ENCODE peak calls at places on chromosomes 16 and 17, in five cellular contexts. One of them, this sample, is unnamed.

GRCh38 chr16:86065711-86066110 is 166.7 kb downstream of the IRF8 start:
- DNase-seq in GM23248: no peak
- DNase-seq in K562: no peak
- DNase-seq in GM12878: no peak
- DNase-seq in PC-3: no peak
- DNase-seq in this sample: no peak

GRCh38 chr16:49970818-49971431 is 54.1 kb upstream of the CNEP1R1 start:
- DNase-seq in K562: no peak
- DNase-seq in GM12878: no peak
- DNase-seq in GM23248: no peak
- DNase-seq in PC-3: no peak
- DNase-seq in this sample: no peak

GRCh38 chr17:50153650-50154575 is 3.4 kb upstream of the PPP1R9B start:
- DNase-seq in GM12878: no peak
- DNase-seq in PC-3: peak; percentile 55
- DNase-seq in K562: peak; percentile 83
- DNase-seq in GM23248: peak; percentile 68
- DNase-seq in this sample: no peak

GRCh38 chr17:6506679-6507231 is 49.6 kb downstream of the PITPNM3 start:
- DNase-seq in GM12878: no peak
- DNase-seq in PC-3: peak; percentile 89
- DNase-seq in GM23248: peak; percentile 83
- DNase-seq in K562: no peak
- DNase-seq in this sample: peak; percentile 69

GRCh38 chr16:82660078-82660645 is 33.4 kb downstream of the CDH13 start:
- DNase-seq in GM12878: no peak
- DNase-seq in PC-3: no peak
- DNase-seq in GM23248: peak; percentile 33
- DNase-seq in K562: no peak
- DNase-seq in this sample: no peak

GRCh38 chr17:20085283-20085875 is 76.2 kb downstream of the SPECC1 start:
- DNase-seq in GM12878: no peak
- DNase-seq in PC-3: no peak
- DNase-seq in GM23248: no peak
- DNase-seq in K562: no peak
- DNase-seq in this sample: no peak

GRCh38 chr16:74626741-74627416 is 20.0 kb upstream of the GLG1 start:
- DNase-seq in GM23248: peak; percentile 64
- DNase-seq in PC-3: no peak
- DNase-seq in GM12878: no peak
- DNase-seq in K562: no peak
- DNase-seq in this sample: no peak

GRCh38 chr17:17132746-17133145 is 73.4 kb downstream of the PLD6 start:
- DNase-seq in GM23248: no peak
- DNase-seq in GM12878: no peak
- DNase-seq in K562: no peak
- DNase-seq in PC-3: no peak
- DNase-seq in this sample: no peak

GRCh38 chr17:61728297-61728836 is 135.0 kb downstream of the BRIP1 start:
- DNase-seq in PC-3: no peak
- DNase-seq in GM12878: no peak
- DNase-seq in K562: no peak
- DNase-seq in GM23248: no peak
- DNase-seq in this sample: no peak

GRCh38 chr16:8696880-8697279 is 22.5 kb downstream of the ABAT start:
- DNase-seq in PC-3: no peak
- DNase-seq in GM23248: no peak
- DNase-seq in GM12878: no peak
- DNase-seq in K562: no peak
- DNase-seq in this sample: no peak

GRCh38 chr17:36825956-36826350 is 111.3 kb upstream of the LHX1 start:
- DNase-seq in GM12878: no peak
- DNase-seq in K562: no peak
- DNase-seq in GM23248: no peak
- DNase-seq in PC-3: no peak
- DNase-seq in this sample: no peak

GRCh38 chr17:72853438-72854415 is 238.8 kb downstream of the SLC39A11 start:
- DNase-seq in GM12878: no peak
- DNase-seq in GM23248: no peak
- DNase-seq in PC-3: no peak
- DNase-seq in K562: no peak
- DNase-seq in this sample: no peak

GRCh38 chr17:263773-264172 is 82.3 kb upstream of the DOC2B start:
- DNase-seq in GM23248: no peak
- DNase-seq in K562: no peak
- DNase-seq in GM12878: no peak
- DNase-seq in PC-3: no peak
- DNase-seq in this sample: no peak

GRCh38 chr17:81731271-81731670 is 19.2 kb downstream of the SLC25A10 start:
- DNase-seq in GM23248: peak; percentile 67
- DNase-seq in K562: no peak
- DNase-seq in GM12878: no peak
- DNase-seq in PC-3: no peak
- DNase-seq in this sample: no peak

GRCh38 chr17:19928299-19928698 is 49.3 kb downstream of the AKAP10 start:
- DNase-seq in GM23248: peak; percentile 15
- DNase-seq in K562: no peak
- DNase-seq in GM12878: no peak
- DNase-seq in PC-3: no peak
- DNase-seq in this sample: no peak

GRCh38 chr17:5821057-5821456 is 236.7 kb upstream of the NLRP1 start:
- DNase-seq in PC-3: peak; percentile 77
- DNase-seq in GM23248: no peak
- DNase-seq in K562: no peak
- DNase-seq in GM12878: no peak
- DNase-seq in this sample: no peak

GRCh38 chr17:48575066-48575582 is 3.0 kb downstream of the HOXB4 start:
- DNase-seq in GM12878: no peak
- DNase-seq in K562: no peak
- DNase-seq in PC-3: peak; percentile 51
- DNase-seq in GM23248: no peak
- DNase-seq in this sample: no peak

GRCh38 chr16:1667916-1668315 is 10.2 kb upstream of the JPT2 start:
- DNase-seq in PC-3: no peak
- DNase-seq in GM12878: no peak
- DNase-seq in K562: no peak
- DNase-seq in GM23248: no peak
- DNase-seq in this sample: no peak

GRCh38 chr17:6020376-6021010 is 49.7 kb upstream of the WSCD1 start:
- DNase-seq in K562: no peak
- DNase-seq in GM12878: no peak
- DNase-seq in GM23248: no peak
- DNase-seq in PC-3: no peak
- DNase-seq in this sample: no peak

GRCh38 chr16:2465653-2466415 is 5.3 kb upstream of the NTN3 start:
- DNase-seq in GM12878: no peak
- DNase-seq in PC-3: peak; percentile 4
- DNase-seq in GM23248: peak; percentile 34
- DNase-seq in K562: no peak
- DNase-seq in this sample: no peak

GRCh38 chr17:21061971-21062526 is 19.2 kb upstream of the USP22 start:
- DNase-seq in GM23248: no peak
- DNase-seq in GM12878: peak; percentile 55
- DNase-seq in K562: no peak
- DNase-seq in PC-3: no peak
- DNase-seq in this sample: no peak

GRCh38 chr16:56617212-56618085 is 8.1 kb upstream of the MT1E start:
- DNase-seq in PC-3: no peak
- DNase-seq in K562: no peak
- DNase-seq in GM23248: peak; percentile 88
- DNase-seq in GM12878: no peak
- DNase-seq in this sample: no peak

GRCh38 chr16:15618392-15618791 is 24.6 kb downstream of the MARF1 start:
- DNase-seq in GM12878: no peak
- DNase-seq in GM23248: peak; percentile 83
- DNase-seq in K562: no peak
- DNase-seq in PC-3: no peak
- DNase-seq in this sample: no peak

GRCh38 chr17:76502326-76503211 is 1.3 kb upstream of the RHBDF2 start:
- DNase-seq in GM12878: no peak
- DNase-seq in PC-3: no peak
- DNase-seq in GM23248: no peak
- DNase-seq in K562: no peak
- DNase-seq in this sample: no peak

GRCh38 chr16:49462989-49463371 is 89.4 kb downstream of the C16orf78 start:
- DNase-seq in PC-3: no peak
- DNase-seq in K562: no peak
- DNase-seq in GM12878: no peak
- DNase-seq in GM23248: no peak
- DNase-seq in this sample: no peak

DNA sequence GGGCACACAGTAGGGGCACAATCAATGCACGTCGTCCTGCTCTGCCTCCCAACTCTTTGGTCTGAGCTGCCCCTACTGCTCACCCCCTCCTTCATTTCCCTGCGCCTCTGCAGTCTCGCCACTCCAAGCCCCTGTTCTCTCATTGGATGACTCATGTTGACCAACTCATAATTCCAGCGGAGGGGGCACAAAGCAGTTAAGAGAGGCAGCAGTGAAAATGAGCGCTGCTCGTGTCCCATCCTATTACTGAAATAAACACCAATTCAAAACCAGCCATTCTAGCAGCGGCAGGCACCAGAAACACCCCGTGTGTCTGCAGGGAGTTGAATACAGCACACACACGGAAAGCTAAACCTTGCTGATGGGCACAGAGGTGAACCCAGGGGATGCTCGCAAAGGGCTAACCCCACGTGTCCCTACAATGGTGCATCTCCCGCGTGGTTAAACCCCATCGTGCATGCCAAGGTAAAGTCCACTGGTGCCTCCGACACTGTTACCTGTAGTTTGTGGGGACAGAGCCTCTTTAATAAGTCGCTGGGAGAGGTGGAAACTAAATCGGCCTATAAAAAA is 310.4 kb downstream of the XYLT1 start:
- DNase-seq in GM12878: no peak
- DNase-seq in PC-3: no peak
- DNase-seq in K562: peak; percentile 24
- DNase-seq in GM23248: peak; percentile 7
- DNase-seq in this sample: no peak
- H3K36me3 ChIP-seq in GM12878: no peaks in the 10 kb centered on the region
- H3K36me3 ChIP-seq in PC-3: no peaks in the 10 kb centered on the region
- H3K36me3 ChIP-seq in K562: no peaks in the 10 kb centered on the region
- H3K36me3 ChIP-seq in GM23248: no peaks in the 10 kb centered on the region
- H3K36me3 ChIP-seq in this sample: no peaks in the 10 kb centered on the region

DNA sequence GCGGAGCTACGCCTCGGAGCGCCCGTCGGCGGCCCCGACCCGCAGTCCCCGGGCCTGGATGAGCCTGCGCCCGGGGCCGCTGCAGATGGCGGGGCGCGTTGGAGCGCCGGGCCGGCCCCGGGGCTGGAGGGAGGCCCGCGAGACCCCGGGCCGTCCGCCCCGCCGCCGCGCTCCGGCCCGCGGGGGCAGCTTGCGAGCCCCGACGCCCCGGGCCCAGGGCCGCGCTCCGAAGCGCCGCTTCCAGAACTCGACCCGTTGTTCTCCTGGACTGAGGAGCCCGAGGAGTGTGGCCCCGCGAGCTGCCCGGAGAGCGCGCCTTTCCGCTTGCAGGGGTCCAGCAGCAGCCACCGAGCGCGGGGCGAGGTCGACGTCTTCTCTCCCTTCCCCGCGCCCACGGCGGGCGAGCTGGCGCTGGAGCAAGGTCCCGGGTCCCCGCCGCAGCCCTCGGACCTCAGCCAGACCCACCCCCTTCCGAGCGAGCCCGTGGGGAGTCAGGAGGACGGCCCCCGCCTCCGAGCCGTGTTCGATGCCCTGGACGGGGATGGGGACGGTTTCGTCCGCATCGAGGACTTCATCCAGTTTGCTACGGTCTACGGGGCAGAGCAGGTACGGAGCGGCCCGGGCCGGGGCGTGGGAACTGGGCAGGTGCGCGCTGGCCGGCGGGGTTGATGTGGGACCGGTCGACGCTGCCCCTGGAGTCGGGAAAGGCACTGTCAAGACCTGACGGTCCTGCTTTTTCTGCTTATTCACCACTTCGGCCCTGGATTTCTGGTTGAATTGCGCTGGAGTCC is 861 bp downstream of the RAB11FIP3 start:
- DNase-seq in K562: peak; percentile 65
- DNase-seq in PC-3: no peak
- DNase-seq in GM12878: no peak
- DNase-seq in GM23248: peak; percentile 55
- DNase-seq in this sample: no peak
- TF ChIP-seq EZH2 in K562: no peak
- TF ChIP-seq EZH2 in PC-3: no peak
- TF ChIP-seq EZH2 in GM12878: no peak
- TF ChIP-seq EZH2 in GM23248: no peak
- TF ChIP-seq EZH2 in this sample: no peak

GRCh38 chr17:78824240-78824639 is 16.4 kb downstream of the USP36 start:
- DNase-seq in GM23248: no peak
- DNase-seq in K562: no peak
- DNase-seq in PC-3: no peak
- DNase-seq in GM12878: no peak
- DNase-seq in this sample: no peak
- H3K36me3 ChIP-seq in GM23248: peaks cover 41% of the 10 kb centered on the region
- H3K36me3 ChIP-seq in K562: peaks cover 95% of the 10 kb centered on the region
- H3K36me3 ChIP-seq in PC-3: peaks cover 90% of the 10 kb centered on the region
- H3K36me3 ChIP-seq in GM12878: peaks cover 52% of the 10 kb centered on the region
- H3K36me3 ChIP-seq in this sample: peaks cover 72% of the 10 kb centered on the region

GRCh38 chr17:79812969-79813825 is 16.3 kb upstream of the CBX8 start:
- DNase-seq in PC-3: no peak
- DNase-seq in GM12878: no peak
- DNase-seq in GM23248: peak; percentile 52
- DNase-seq in K562: peak; percentile 86
- DNase-seq in this sample: no peak

GRCh38 chr17:79813826-79814623 is 17.1 kb upstream of the CBX8 start:
- DNase-seq in GM23248: no peak
- DNase-seq in PC-3: no peak
- DNase-seq in K562: no peak
- DNase-seq in GM12878: no peak
- DNase-seq in this sample: no peak

GRCh38 chr17:79814966-79815835 is 18.3 kb upstream of the CBX8 start:
- DNase-seq in GM12878: no peak
- DNase-seq in GM23248: peak; percentile 79
- DNase-seq in K562: no peak
- DNase-seq in PC-3: peak; percentile 70
- DNase-seq in this sample: no peak

GRCh38 chr17:79815836-79816371 is 19.0 kb upstream of the CBX8 start:
- DNase-seq in GM12878: no peak
- DNase-seq in PC-3: no peak
- DNase-seq in GM23248: no peak
- DNase-seq in K562: no peak
- DNase-seq in this sample: no peak

DNA sequence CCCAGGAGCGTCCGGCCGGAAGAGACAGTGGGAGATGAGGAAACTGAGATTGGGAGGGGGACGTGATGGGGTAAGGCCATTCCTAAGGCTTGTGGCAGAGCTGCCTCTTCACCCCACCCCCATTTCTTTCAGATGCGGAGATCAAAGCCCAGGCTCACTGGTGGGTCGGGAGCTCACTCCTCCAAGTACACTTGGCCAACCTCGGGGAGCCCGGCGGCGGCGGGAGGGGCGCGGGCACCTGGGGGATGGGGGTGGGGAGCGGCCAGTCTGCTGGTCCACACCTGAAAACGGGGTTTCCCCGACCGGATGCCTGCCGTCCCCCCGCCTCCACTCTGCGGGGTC is 17.7 kb upstream of the CBX8 start:
- DNase-seq in GM12878: no peak
- DNase-seq in PC-3: no peak
- DNase-seq in GM23248: no peak
- DNase-seq in K562: no peak
- DNase-seq in this sample: no peak
- TF ChIP-seq EZH2 in GM12878: no peak
- TF ChIP-seq EZH2 in PC-3: no peak
- TF ChIP-seq EZH2 in GM23248: no peak
- TF ChIP-seq EZH2 in K562: no peak
- TF ChIP-seq EZH2 in this sample: no peak